ENCODE peak calls at places on chromosomes 4 and X, in eight cellular contexts. E is cardiac fibroblast, R is heart left ventricle, T is prostate gland, C is AG10803, Q is NB4, K is mesothelial cell of epicardium, I is HL-60. A is an unnamed sample.

GRCh38 chr4:138892483-138893386 is 122.8 kb upstream of the NOCT start:
- DNase-seq in E (no peak), R (no peak), T (no peak), C (peak), Q (no peak), K (no peak), I (no peak), A (no peak)

GRCh38 chrX:39752820-39753219 is 344.9 kb downstream of the BCOR start:
- DNase-seq in E (peak), R (no peak), T (peak), C (no peak), Q (no peak), K (no peak), I (no peak), A (no peak)

GRCh38 chrX:2486476-2487133 is 14.2 kb downstream of the DHRSX start:
- DNase-seq in E (no peak), R (no peak), T (no peak), C (no peak), Q (no peak), K (no peak), I (no peak), A (no peak)

GRCh38 chr4:48047896-48048295 is 31.3 kb downstream of the NIPAL1 start:
- DNase-seq in E (no peak), R (peak), T (no peak), C (no peak), Q (no peak), K (no peak), I (no peak), A (no peak)

GRCh38 chrX:71618303-71618721 is at the start of gene CXCR3:
- DNase-seq in E (no peak), R (peak), T (no peak), C (no peak), Q (peak), K (no peak), I (peak), A (no peak)

GRCh38 chrX:76148011-76148665 is 24.7 kb upstream of the PBDC1 start:
- DNase-seq in E (peak), R (no peak), T (no peak), C (peak), Q (peak), K (no peak), I (no peak), A (no peak)

GRCh38 chr4:185542626-185543336 is 7.5 kb upstream of the PDLIM3 start:
- DNase-seq in E (peak), R (peak), T (no peak), C (no peak), Q (no peak), K (no peak), I (no peak), A (no peak)

GRCh38 chr4:1237981-1238675 is 10.8 kb downstream of the CTBP1 start:
- DNase-seq in E (no peak), R (peak), T (no peak), C (no peak), Q (no peak), K (no peak), I (no peak), A (no peak)

GRCh38 chr4:100428051-100428450 is 89.8 kb downstream of the EMCN start:
- DNase-seq in E (peak), R (no peak), T (no peak), C (peak), Q (peak), K (no peak), I (no peak), A (no peak)

GRCh38 chr4:1902243-1902642 is 31.1 kb downstream of the NSD2 start:
- DNase-seq in E (no peak), R (no peak), T (no peak), C (no peak), Q (no peak), K (no peak), I (no peak), A (no peak)

GRCh38 chr4:42786350-42787070 is 106.0 kb upstream of the GRXCR1 start:
- DNase-seq in E (no peak), R (no peak), T (no peak), C (no peak), Q (no peak), K (no peak), I (no peak), A (no peak)

GRCh38 chr4:123481034-123481433 is 84.4 kb downstream of the SPRY1 start:
- DNase-seq in E (peak), R (no peak), T (no peak), C (peak), Q (no peak), K (no peak), I (no peak), A (no peak)

GRCh38 chr4:48748949-48749596 is 31.0 kb downstream of the FRYL start:
- DNase-seq in E (peak), R (no peak), T (no peak), C (no peak), Q (no peak), K (no peak), I (no peak), A (no peak)

GRCh38 chr4:1910643-1911042 is 39.5 kb downstream of the NSD2 start:
- DNase-seq in E (peak), R (no peak), T (peak), C (peak), Q (peak), K (no peak), I (no peak), A (no peak)

GRCh38 chr4:124018383-124019317 is 622.1 kb downstream of the SPRY1 start:
- DNase-seq in E (peak), R (peak), T (no peak), C (peak), Q (peak), K (no peak), I (no peak), A (no peak)

GRCh38 chr4:26144526-26145167 is 176.2 kb upstream of the RBPJ start:
- DNase-seq in E (peak), R (no peak), T (no peak), C (peak), Q (no peak), K (no peak), I (no peak), A (no peak)

GRCh38 chr4:174119051-174119450 is 164.4 kb downstream of the FBXO8 start:
- DNase-seq in E (peak), R (no peak), T (no peak), C (peak), Q (peak), K (no peak), I (peak), A (no peak)

GRCh38 chr4:124427095-124427767 is 285.3 kb downstream of the ANKRD50 start:
- DNase-seq in E (peak), R (peak), T (no peak), C (no peak), Q (no peak), K (no peak), I (no peak), A (no peak)

GRCh38 chr4:56681849-56682175 is 716 bp upstream of the HOPX start:
- DNase-seq in E (no peak), R (no peak), T (no peak), C (no peak), Q (no peak), K (no peak), I (no peak), A (no peak)

GRCh38 chrX:2576793-2577192 is 76.0 kb upstream of the DHRSX start:
- DNase-seq in E (no peak), R (no peak), T (no peak), C (no peak), Q (no peak), K (no peak), I (no peak), A (no peak)

GRCh38 chr4:173735055-173735454 is 205.0 kb upstream of the HAND2 start:
- DNase-seq in E (peak), R (no peak), T (no peak), C (peak), Q (no peak), K (no peak), I (no peak), A (no peak)

GRCh38 chrX:118839334-118839958 is 15.8 kb downstream of the ZCCHC12 start:
- DNase-seq in E (peak), R (peak), T (peak), C (peak), Q (peak), K (peak), I (no peak), A (peak)

GRCh38 chr4:82918091-82918490 is 17.6 kb downstream of the THAP9 start:
- DNase-seq in E (no peak), R (no peak), T (no peak), C (no peak), Q (no peak), K (no peak), I (no peak), A (no peak)

GRCh38 chrX:49842603-49843002 is 13.5 kb downstream of the PAGE4 start:
- DNase-seq in E (no peak), R (no peak), T (no peak), C (no peak), Q (no peak), K (no peak), I (no peak), A (no peak)
- TF ChIP-seq CTCF in E (no peak), R (no peak), T (no peak), C (no peak), Q (no peak), K (no peak), I (no peak), A (no peak)

GRCh38 chr4:187992971-187993370 is 2.6 kb upstream of the ZFP42 start:
- DNase-seq in E (no peak), R (no peak), T (no peak), C (no peak), Q (no peak), K (no peak), I (no peak), A (no peak)

GRCh38 chr4:187995322-187996207 is at the start of gene ZFP42:
- DNase-seq in E (peak), R (no peak), T (no peak), C (no peak), Q (no peak), K (no peak), I (no peak), A (no peak)

GRCh38 chr4:187996502-187997177 is 1.1 kb downstream of the ZFP42 start:
- DNase-seq in E (no peak), R (no peak), T (no peak), C (no peak), Q (no peak), K (peak), I (no peak), A (no peak)

GRCh38 chr4:187999406-187999932 is 3.9 kb downstream of the ZFP42 start:
- DNase-seq in E (peak), R (no peak), T (no peak), C (no peak), Q (no peak), K (no peak), I (no peak), A (no peak)

DNA sequence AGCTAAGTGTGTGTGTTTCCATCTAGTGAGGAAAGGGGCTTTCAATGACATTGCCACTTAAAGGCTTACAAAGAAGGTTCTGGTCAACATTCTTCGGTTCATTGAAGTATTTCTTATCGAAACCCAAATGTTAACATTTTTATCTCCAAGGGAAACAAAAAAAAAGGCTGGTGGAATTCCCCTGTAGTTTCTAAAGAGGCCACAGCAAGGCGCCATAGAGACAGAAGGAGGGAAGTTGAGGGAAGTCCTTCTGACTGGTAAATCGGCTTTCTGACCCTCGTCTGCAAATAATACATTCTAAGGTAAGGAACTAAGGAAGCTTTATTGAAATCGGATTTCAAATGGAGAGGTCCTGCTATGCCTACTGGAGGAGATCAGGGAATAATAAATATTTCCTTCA is 1.7 kb upstream of the ZFP42 start:
- DNase-seq in E (peak), R (no peak), T (no peak), C (no peak), Q (peak), K (no peak), I (no peak), A (no peak)
- TF ChIP-seq CTCF in E (peak), R (no peak), T (no peak), C (no peak), Q (peak), K (no peak), I (no peak), A (peak)

GRCh38 chr4:89800012-89800516 is 36.9 kb downstream of the SNCA start:
- DNase-seq in E (peak), R (no peak), T (no peak), C (no peak), Q (no peak), K (no peak), I (no peak), A (no peak)

GRCh38 chr4:89803036-89803435 is 33.9 kb downstream of the SNCA start:
- DNase-seq in E (no peak), R (no peak), T (no peak), C (no peak), Q (no peak), K (no peak), I (no peak), A (no peak)

GRCh38 chr4:89800527-89801103 is 36.3 kb downstream of the SNCA start:
- DNase-seq in E (peak), R (no peak), T (no peak), C (no peak), Q (no peak), K (no peak), I (no peak), A (no peak)

GRCh38 chr4:89807441-89808140 is 29.4 kb downstream of the SNCA start:
- DNase-seq in E (no peak), R (no peak), T (no peak), C (no peak), Q (no peak), K (no peak), I (no peak), A (no peak)

DNA sequence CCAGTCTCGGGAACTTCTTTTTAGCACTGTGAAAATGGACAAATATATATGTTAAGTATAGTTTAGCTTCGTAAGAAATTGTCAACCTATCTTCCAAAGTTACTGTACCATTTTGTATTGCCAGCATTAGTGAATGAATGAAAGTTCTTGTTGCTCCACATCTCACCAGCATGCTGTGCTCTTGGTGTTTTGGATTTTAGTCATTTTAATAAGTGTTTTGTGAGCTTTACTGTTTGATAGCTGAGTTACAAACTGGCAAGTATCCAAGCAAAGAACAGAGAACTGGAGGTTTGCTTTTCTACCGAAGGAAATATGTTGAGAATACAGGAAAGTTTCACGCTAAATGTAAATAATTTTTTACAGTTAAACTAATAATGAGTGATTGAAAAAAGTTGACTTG is 33.0 kb downstream of the SNCA start:
- DNase-seq in E (no peak), R (no peak), T (no peak), C (no peak), Q (no peak), K (no peak), I (no peak), A (no peak)
- TF ChIP-seq CTCF in E (no peak), R (no peak), T (peak), C (no peak), Q (no peak), K (no peak), I (no peak), A (no peak)

DNA sequence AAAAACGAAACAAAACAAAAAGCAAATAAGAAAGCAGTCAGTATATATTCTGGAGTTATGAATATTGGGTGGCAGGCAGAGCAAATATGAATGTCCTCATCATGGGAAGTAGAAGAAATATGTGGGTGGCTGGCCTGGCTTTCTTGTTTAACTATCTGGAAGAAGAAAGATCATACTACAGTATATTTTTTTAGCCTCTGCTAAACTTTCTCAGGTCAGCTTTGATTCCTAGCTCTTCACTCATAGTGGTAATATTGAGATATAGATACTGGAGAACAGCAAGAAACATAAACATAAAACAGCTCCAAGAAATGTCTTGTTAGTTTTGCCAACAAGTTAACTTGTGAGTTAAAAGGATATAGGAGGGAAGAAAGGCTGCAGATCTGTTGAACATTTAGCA is 192.4 kb downstream of the SOWAHB start:
- DNase-seq in E (no peak), R (no peak), T (no peak), C (no peak), Q (no peak), K (no peak), I (no peak), A (no peak)
- TF ChIP-seq CTCF in E (no peak), R (no peak), T (no peak), C (no peak), Q (no peak), K (no peak), I (no peak), A (no peak)

DNA sequence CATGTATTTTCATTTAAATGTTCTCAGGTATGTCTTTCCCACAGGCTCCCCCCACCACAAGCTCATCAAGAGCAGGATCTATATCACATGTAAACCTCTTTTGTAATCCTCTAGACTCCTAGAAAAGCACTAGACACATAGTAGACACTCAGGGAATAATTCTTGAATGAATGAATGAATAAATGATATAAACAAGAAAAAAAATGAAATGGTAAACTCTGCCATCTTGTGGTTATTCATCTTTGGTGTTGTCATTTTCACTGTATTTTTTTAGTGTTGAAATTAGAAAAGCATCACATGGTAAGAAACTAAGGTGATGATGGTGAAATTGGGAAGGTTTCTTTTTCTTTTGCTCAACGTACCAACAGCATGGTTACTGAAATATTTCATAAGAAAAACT is 34.2 kb upstream of the C1GALT1C1 start:
- DNase-seq in E (peak), R (no peak), T (no peak), C (peak), Q (peak), K (no peak), I (no peak), A (no peak)
- TF ChIP-seq CTCF in E (no peak), R (peak), T (peak), C (peak), Q (no peak), K (peak), I (no peak), A (peak)

GRCh38 chr4:96315815-96316214 is 475.9 kb downstream of the PDHA2 start:
- DNase-seq in E (peak), R (no peak), T (no peak), C (no peak), Q (peak), K (no peak), I (no peak), A (no peak)

GRCh38 chr4:96312049-96312685 is 472.3 kb downstream of the PDHA2 start:
- DNase-seq in E (peak), R (no peak), T (no peak), C (no peak), Q (no peak), K (no peak), I (no peak), A (no peak)

DNA sequence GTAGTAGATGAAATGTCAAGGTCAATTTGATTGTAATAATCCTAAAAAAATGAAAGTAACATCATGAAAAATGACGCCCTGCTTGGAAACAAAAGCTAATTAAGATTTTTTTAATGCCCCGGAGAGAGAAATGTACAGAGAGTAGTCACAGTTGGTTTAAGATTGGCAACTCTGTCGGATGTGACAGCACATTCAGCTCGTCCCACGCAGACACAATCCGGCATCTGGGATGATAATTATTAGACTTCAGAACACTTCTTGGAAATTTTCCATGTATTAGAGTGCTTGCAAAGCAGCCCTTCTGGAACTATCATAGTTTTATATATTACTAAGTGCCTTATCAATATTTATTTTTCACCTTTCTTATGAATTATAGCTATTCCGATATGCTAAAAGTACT is 478.0 kb downstream of the PDHA2 start:
- DNase-seq in E (no peak), R (no peak), T (no peak), C (no peak), Q (no peak), K (no peak), I (no peak), A (no peak)
- TF ChIP-seq CTCF in E (no peak), R (no peak), T (no peak), C (no peak), Q (no peak), K (no peak), I (no peak), A (no peak)

A was measured in type B pancreatic cell.